ENCODE peak calls at places on chromosomes 2 and 18, in five cellular contexts. J, K, V, N and D are unnamed samples. For H3K4me1, the result is how much of the 10 kb centered on the place peaks cover.

GRCh38 chr18:63831080-63831788 is 56.0 kb downstream of the SERPINB7 start:
- DNase-seq in V (no peak), N (no peak), K (no peak), J (no peak), D (no peak)

GRCh38 chr2:214035091-214035852 is 375.6 kb upstream of the VWC2L start:
- DNase-seq in J (no peak), V (no peak), K (no peak), N (no peak), D (no peak)

GRCh38 chr2:166661824-166662223 is 167.8 kb upstream of the SCN7A start:
- DNase-seq in N (no peak), J (no peak), K (no peak), V (no peak), D (no peak)

GRCh38 chr18:4134691-4135090 is 320.4 kb downstream of the DLGAP1 start:
- DNase-seq in J (no peak), V (no peak), N (no peak), K (no peak), D (no peak)

GRCh38 chr2:86825728-86826386 is 35.1 kb upstream of the CD8A start:
- DNase-seq in K (no peak), J (no peak), N (no peak), V (no peak), D (no peak)

GRCh38 chr2:233087725-233088124 is 27.6 kb downstream of the INPP5D start:
- DNase-seq in N (no peak), K (no peak), V (no peak), J (no peak), D (no peak)

GRCh38 chr18:50786851-50787250 is 33.0 kb downstream of the MRO start:
- DNase-seq in V (no peak), J (no peak), N (no peak), K (no peak), D (no peak)

GRCh38 chr2:10342245-10342951 is 39.7 kb downstream of the HPCAL1 start:
- DNase-seq in J (no peak), K (no peak), N (no peak), V (no peak), D (no peak)

GRCh38 chr18:54240629-54241107 is 16.2 kb upstream of the MBD2 start:
- DNase-seq in N (no peak), V (no peak), J (no peak), K (no peak), D (no peak)

GRCh38 chr2:193868833-193869232 is 1674.1 kb upstream of the TMEFF2 start:
- DNase-seq in K (no peak), J (no peak), N (no peak), V (no peak), D (no peak)

GRCh38 chr2:106963156-106963555 is 77.2 kb upstream of the ST6GAL2 start:
- DNase-seq in K (no peak), V (no peak), J (no peak), N (no peak), D (no peak)

GRCh38 chr2:76821731-76822130 is 700.4 kb downstream of the LRRTM4 start:
- DNase-seq in V (no peak), K (no peak), N (no peak), J (no peak), D (no peak)

GRCh38 chr2:128442891-128443302 is 124.2 kb upstream of the HS6ST1 start:
- DNase-seq in J (no peak), V (no peak), K (no peak), N (no peak), D (no peak)

GRCh38 chr2:152715112-152715511 is 2.1 kb downstream of the PRPF40A start:
- DNase-seq in V (no peak), N (no peak), K (no peak), J (no peak), D (no peak)
- H3K4me3 ChIP-seq in V (no peak), N (no peak), K (no peak), J (peak), D (no peak)

GRCh38 chr2:234680688-234681050 is 183.8 kb upstream of the ARL4C start:
- DNase-seq in N (no peak), J (no peak), K (no peak), V (no peak), D (no peak)
- H3K4me1 ChIP-seq in N (under half), J (under half), K (half or more), V (under half), D (under half)

GRCh38 chr18:55856191-55856590 is 268.2 kb upstream of the TCF4 start:
- DNase-seq in V (peak), N (peak), J (no peak), K (no peak), D (peak)
- TF ChIP-seq POLR2AphosphoS5 in V (no peak), N (no peak), J (no peak), K (no peak), D (no peak)

DNA sequence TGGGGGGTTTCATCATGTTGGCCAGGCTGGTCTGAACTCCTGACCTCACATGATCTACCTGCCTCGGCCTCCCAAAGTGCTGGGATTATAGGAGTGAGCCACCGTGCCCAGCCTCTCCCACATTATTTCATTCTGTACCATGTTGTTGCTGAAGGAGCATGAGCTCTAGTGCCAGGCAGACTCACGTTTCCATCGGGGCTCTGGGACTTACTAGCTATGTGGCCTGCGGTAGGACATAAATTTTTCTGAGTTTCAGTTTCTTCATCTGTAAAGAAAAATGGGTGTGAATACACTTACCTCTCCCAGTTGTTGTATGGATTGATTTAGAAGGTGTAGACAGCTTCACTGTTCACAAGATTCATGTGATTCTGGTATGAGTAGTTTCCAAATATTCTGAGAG is 30.8 kb upstream of the CCL20 start:
- DNase-seq in J (no peak), K (no peak), V (no peak), N (no peak), D (no peak)
- H3K4me3 ChIP-seq in J (peak), K (no peak), V (no peak), N (no peak), D (no peak)